ENCODE peak calls at places on chromosomes 2 and 18, in nine cellular contexts. One of them, this sample, is unnamed.

GRCh38 chr2:33595385-33595784 is 3.7 kb downstream of the FAM98A start:
- DNase-seq in pancreas: no peak
- DNase-seq in tibial artery: no peak
- DNase-seq in lower lobe of right lung: no peak
- DNase-seq in IMR-90: no peak
- DNase-seq in stomach: no peak
- DNase-seq in lung: no peak
- DNase-seq in A549: no peak
- DNase-seq in hepatocyte: no peak
- DNase-seq in this sample: no peak

GRCh38 chr2:212176151-212176550 is 362.5 kb downstream of the ERBB4 start:
- DNase-seq in pancreas: no peak
- DNase-seq in tibial artery: no peak
- DNase-seq in lower lobe of right lung: no peak
- DNase-seq in IMR-90: no peak
- DNase-seq in stomach: no peak
- DNase-seq in lung: no peak
- DNase-seq in A549: no peak
- DNase-seq in hepatocyte: peak
- DNase-seq in this sample: no peak

GRCh38 chr2:231611273-231612198 is 18.9 kb downstream of the TEX44 start:
- DNase-seq in pancreas: peak
- DNase-seq in tibial artery: peak
- DNase-seq in lower lobe of right lung: no peak
- DNase-seq in IMR-90: peak
- DNase-seq in stomach: peak
- DNase-seq in lung: no peak
- DNase-seq in A549: peak
- DNase-seq in hepatocyte: peak
- DNase-seq in this sample: peak

GRCh38 chr2:146003337-146003736 is 1483.4 kb upstream of the ZEB2 start:
- DNase-seq in pancreas: no peak
- DNase-seq in tibial artery: no peak
- DNase-seq in lower lobe of right lung: no peak
- DNase-seq in IMR-90: no peak
- DNase-seq in stomach: no peak
- DNase-seq in lung: no peak
- DNase-seq in A549: no peak
- DNase-seq in hepatocyte: no peak
- DNase-seq in this sample: no peak

GRCh38 chr2:160270571-160271113 is 70.6 kb upstream of the ITGB6 start:
- DNase-seq in pancreas: no peak
- DNase-seq in tibial artery: peak
- DNase-seq in lower lobe of right lung: peak
- DNase-seq in IMR-90: no peak
- DNase-seq in stomach: peak
- DNase-seq in lung: peak
- DNase-seq in A549: peak
- DNase-seq in hepatocyte: peak
- DNase-seq in this sample: no peak

GRCh38 chr2:238907717-238908173 is 59.9 kb downstream of the TWIST2 start:
- DNase-seq in pancreas: no peak
- DNase-seq in tibial artery: no peak
- DNase-seq in lower lobe of right lung: no peak
- DNase-seq in IMR-90: no peak
- DNase-seq in stomach: no peak
- DNase-seq in lung: no peak
- DNase-seq in A549: no peak
- DNase-seq in hepatocyte: no peak
- DNase-seq in this sample: no peak

GRCh38 chr2:147051814-147052213 is 793.0 kb upstream of the ACVR2A start:
- DNase-seq in pancreas: no peak
- DNase-seq in tibial artery: no peak
- DNase-seq in lower lobe of right lung: no peak
- DNase-seq in IMR-90: no peak
- DNase-seq in stomach: no peak
- DNase-seq in lung: no peak
- DNase-seq in A549: no peak
- DNase-seq in hepatocyte: no peak
- DNase-seq in this sample: peak

GRCh38 chr2:19868705-19869550 is 32.9 kb downstream of the TTC32 start:
- DNase-seq in pancreas: peak
- DNase-seq in tibial artery: peak
- DNase-seq in lower lobe of right lung: peak
- DNase-seq in IMR-90: no peak
- DNase-seq in stomach: peak
- DNase-seq in lung: peak
- DNase-seq in A549: no peak
- DNase-seq in hepatocyte: peak
- DNase-seq in this sample: no peak

GRCh38 chr2:64563436-64563938 is 39.4 kb downstream of the AFTPH start:
- DNase-seq in pancreas: no peak
- DNase-seq in tibial artery: no peak
- DNase-seq in lower lobe of right lung: no peak
- DNase-seq in IMR-90: no peak
- DNase-seq in stomach: no peak
- DNase-seq in lung: no peak
- DNase-seq in A549: no peak
- DNase-seq in hepatocyte: no peak
- DNase-seq in this sample: no peak

GRCh38 chr2:64567473-64567872 is 43.3 kb downstream of the AFTPH start:
- DNase-seq in pancreas: no peak
- DNase-seq in tibial artery: no peak
- DNase-seq in lower lobe of right lung: no peak
- DNase-seq in IMR-90: no peak
- DNase-seq in stomach: no peak
- DNase-seq in lung: no peak
- DNase-seq in A549: no peak
- DNase-seq in hepatocyte: no peak
- DNase-seq in this sample: no peak

GRCh38 chr2:64568836-64569235 is 44.7 kb downstream of the AFTPH start:
- DNase-seq in pancreas: no peak
- DNase-seq in tibial artery: no peak
- DNase-seq in lower lobe of right lung: no peak
- DNase-seq in IMR-90: peak
- DNase-seq in stomach: no peak
- DNase-seq in lung: no peak
- DNase-seq in A549: no peak
- DNase-seq in hepatocyte: no peak
- DNase-seq in this sample: no peak

GRCh38 chr2:64565358-64565757 is 41.2 kb downstream of the AFTPH start:
- DNase-seq in pancreas: no peak
- DNase-seq in tibial artery: no peak
- DNase-seq in lower lobe of right lung: no peak
- DNase-seq in IMR-90: no peak
- DNase-seq in stomach: no peak
- DNase-seq in lung: no peak
- DNase-seq in A549: no peak
- DNase-seq in hepatocyte: no peak
- DNase-seq in this sample: no peak

DNA sequence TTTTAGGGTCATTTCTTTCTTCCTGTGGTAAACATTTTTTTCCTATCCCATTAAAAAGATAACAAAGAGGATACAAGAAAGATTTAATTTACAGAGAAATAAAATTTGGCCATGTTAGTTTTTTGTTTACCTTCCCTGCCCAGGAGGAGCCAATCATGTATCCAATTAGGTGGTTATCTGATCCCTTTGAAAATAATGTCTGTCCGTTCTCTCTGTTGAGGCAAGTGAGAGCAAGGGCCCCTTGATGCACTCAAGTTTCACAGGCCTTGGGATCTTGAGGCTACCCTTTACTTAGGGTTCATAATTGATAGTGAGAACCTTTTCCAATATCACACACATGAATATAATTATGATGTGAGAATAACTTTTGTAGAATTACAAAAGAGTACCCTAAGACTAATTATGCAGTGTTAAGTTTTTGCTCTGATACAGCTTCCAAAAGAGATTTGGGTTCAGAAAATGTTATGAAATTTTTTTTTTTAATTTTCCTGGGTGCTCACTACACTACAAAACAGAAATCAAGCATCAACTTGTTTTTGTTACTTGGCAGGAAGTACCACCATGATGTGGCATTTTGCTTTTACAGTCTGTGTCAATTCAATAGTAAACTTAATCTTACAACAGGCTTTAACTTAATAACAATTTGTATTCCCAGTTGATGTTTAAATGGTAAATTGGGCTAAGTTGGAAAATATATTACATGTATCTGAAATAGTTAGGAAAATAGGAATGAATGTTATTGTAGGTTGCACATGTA is 42.0 kb downstream of the AFTPH start:
- DNase-seq in pancreas: no peak
- DNase-seq in tibial artery: no peak
- DNase-seq in lower lobe of right lung: no peak
- DNase-seq in IMR-90: no peak
- DNase-seq in stomach: no peak
- DNase-seq in lung: no peak
- DNase-seq in A549: no peak
- DNase-seq in hepatocyte: no peak
- DNase-seq in this sample: no peak
- H3K27ac ChIP-seq in pancreas: no peak
- H3K27ac ChIP-seq in tibial artery: no peak
- H3K27ac ChIP-seq in lower lobe of right lung: no peak
- H3K27ac ChIP-seq in IMR-90: no peak
- H3K27ac ChIP-seq in stomach: no peak
- H3K27ac ChIP-seq in lung: no peak
- H3K27ac ChIP-seq in A549: no peak
- H3K27ac ChIP-seq in hepatocyte: no peak
- H3K27ac ChIP-seq in this sample: no peak

GRCh38 chr2:141020346-141020745 is 1110.5 kb downstream of the LRP1B start:
- DNase-seq in pancreas: no peak
- DNase-seq in tibial artery: no peak
- DNase-seq in lower lobe of right lung: no peak
- DNase-seq in IMR-90: no peak
- DNase-seq in stomach: no peak
- DNase-seq in lung: no peak
- DNase-seq in A549: no peak
- DNase-seq in hepatocyte: no peak
- DNase-seq in this sample: peak

GRCh38 chr2:141021109-141021508 is 1109.7 kb downstream of the LRP1B start:
- DNase-seq in pancreas: no peak
- DNase-seq in tibial artery: no peak
- DNase-seq in lower lobe of right lung: no peak
- DNase-seq in IMR-90: peak
- DNase-seq in stomach: no peak
- DNase-seq in lung: no peak
- DNase-seq in A549: no peak
- DNase-seq in hepatocyte: no peak
- DNase-seq in this sample: peak

DNA sequence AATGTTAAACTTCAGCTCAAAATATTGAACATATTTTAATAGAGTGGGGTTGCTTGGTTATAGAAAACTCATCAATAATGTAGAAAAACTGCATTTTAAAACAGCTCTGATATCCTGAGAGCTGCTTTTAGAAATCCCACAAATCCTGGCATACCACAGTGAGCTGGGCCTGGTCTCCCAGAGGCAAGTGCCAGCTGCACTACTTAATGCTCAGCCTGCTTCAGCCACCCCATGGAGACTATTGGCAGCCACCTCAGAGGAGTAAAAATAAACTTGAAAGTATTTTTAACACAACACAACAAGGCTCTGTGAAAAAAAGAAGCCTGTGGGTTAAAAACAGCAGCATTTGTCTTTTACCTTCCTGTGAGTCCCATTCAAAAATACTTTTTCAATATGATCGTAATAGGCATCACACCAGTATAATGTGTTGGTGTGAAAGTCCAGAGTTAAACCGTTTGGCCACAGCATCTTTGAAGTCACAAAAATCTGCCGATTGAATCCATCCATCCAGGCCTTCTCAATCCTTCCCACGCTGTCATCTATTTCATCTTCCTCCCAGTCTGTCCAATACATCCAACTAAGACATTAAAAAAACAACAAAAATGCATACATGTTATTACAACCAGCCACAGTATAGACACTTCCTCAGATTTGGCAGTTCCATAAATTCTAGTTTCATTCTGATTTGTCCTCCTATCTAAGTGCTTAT is 1115.3 kb downstream of the LRP1B start:
- DNase-seq in pancreas: no peak
- DNase-seq in tibial artery: no peak
- DNase-seq in lower lobe of right lung: no peak
- DNase-seq in IMR-90: no peak
- DNase-seq in stomach: no peak
- DNase-seq in lung: no peak
- DNase-seq in A549: no peak
- DNase-seq in hepatocyte: no peak
- DNase-seq in this sample: no peak
- TF ChIP-seq CTCF in pancreas: no peak
- TF ChIP-seq CTCF in tibial artery: no peak
- TF ChIP-seq CTCF in lower lobe of right lung: no peak
- TF ChIP-seq CTCF in IMR-90: peak
- TF ChIP-seq CTCF in stomach: no peak
- TF ChIP-seq CTCF in lung: no peak
- TF ChIP-seq CTCF in A549: no peak
- TF ChIP-seq CTCF in hepatocyte: no peak
- TF ChIP-seq CTCF in this sample: no peak

DNA sequence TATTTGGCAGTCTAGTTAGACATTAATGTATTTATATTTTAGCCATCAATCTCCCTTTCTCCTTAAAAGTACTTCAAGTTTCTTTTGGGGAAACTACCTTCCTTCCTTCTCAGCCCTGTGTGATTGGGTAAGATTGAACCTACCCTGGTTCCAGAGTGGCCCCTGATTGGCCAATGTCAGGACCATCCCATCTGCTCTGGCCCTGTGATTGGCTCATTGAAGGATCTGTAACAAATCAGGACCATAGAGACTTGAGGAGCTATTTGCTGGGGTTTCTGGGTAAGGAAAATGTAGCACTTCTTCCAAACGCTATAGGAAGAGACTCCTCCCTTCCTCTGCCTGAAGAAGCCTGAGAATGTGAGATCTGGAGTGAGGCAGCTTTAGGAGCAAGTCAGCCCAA is 59.3 kb downstream of the AQP4 start:
- DNase-seq in pancreas: no peak
- DNase-seq in tibial artery: no peak
- DNase-seq in lower lobe of right lung: no peak
- DNase-seq in IMR-90: no peak
- DNase-seq in stomach: no peak
- DNase-seq in lung: no peak
- DNase-seq in A549: no peak
- DNase-seq in hepatocyte: no peak
- DNase-seq in this sample: no peak
- H3K27ac ChIP-seq in pancreas: no peak
- H3K27ac ChIP-seq in tibial artery: no peak
- H3K27ac ChIP-seq in lower lobe of right lung: no peak
- H3K27ac ChIP-seq in IMR-90: no peak
- H3K27ac ChIP-seq in stomach: no peak
- H3K27ac ChIP-seq in lung: no peak
- H3K27ac ChIP-seq in A549: no peak
- H3K27ac ChIP-seq in hepatocyte: no peak
- H3K27ac ChIP-seq in this sample: no peak

DNA sequence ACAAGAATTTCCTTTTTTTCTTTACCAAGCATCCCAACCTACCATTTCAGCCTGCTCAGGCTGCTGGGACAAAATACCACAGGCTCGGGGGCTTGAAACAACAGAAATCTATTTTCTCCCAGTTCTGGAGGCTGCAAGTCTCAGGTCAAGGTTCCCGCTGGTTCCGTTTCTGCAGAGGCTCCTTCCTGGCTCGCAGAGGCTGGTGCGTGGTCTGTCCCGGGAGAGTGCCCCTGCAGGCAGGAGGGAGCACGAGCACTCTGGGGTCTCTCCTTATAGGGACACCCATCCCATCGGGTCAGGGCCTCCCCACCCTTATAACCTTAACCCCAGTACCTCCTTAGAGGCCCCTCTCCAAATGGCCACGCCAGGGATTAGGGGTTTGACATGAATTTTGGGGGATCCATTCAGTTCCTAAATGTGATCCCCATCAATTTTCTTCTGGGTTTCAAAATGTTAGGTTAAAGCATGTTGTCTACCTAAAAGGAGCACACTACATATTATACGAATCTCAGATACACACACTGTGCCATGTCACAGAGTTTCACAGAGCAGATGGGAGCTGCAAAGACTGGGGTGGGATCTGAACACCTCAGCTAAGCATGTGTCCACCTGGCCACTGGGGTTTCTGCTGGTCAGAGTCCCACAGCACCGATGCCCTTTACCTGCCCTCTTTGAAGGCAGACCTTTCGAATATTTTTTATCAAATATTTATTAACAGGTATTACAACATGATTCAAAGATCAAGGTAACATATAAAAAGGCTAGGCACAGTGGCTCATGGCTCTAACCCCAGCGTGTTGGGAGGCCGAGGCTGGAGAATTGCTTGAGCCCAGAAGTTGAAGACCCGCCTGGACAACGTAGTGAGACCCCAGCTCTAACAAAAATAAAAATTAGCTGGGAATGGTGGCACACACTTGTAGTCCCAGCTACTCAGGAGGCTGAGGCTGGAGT is 17.6 kb upstream of the ADI1 start:
- DNase-seq in pancreas: no peak
- DNase-seq in tibial artery: no peak
- DNase-seq in lower lobe of right lung: no peak
- DNase-seq in IMR-90: peak
- DNase-seq in stomach: no peak
- DNase-seq in lung: peak
- DNase-seq in A549: peak
- DNase-seq in hepatocyte: peak
- DNase-seq in this sample: no peak
- TF ChIP-seq CTCF in pancreas: no peak
- TF ChIP-seq CTCF in tibial artery: peak
- TF ChIP-seq CTCF in lower lobe of right lung: peak
- TF ChIP-seq CTCF in IMR-90: peak
- TF ChIP-seq CTCF in stomach: no peak
- TF ChIP-seq CTCF in lung: no peak
- TF ChIP-seq CTCF in A549: peak
- TF ChIP-seq CTCF in hepatocyte: peak
- TF ChIP-seq CTCF in this sample: no peak